ENCODE peak calls at places on chromosomes 12 and 14, in nine cellular contexts. N is IMR-90, E is DND-41, P is endodermal cell, I is neural progenitor cell, F is fibroblast of lung, U is GM12878, D is neuronal stem cell, Q is SK-N-SH. Z is an unnamed sample.

GRCh38 chr12:26250801-26251200 is 55.4 kb downstream of the SSPN start:
- DNase-seq in U (no peak), F (peak; percentile 65), D (no peak), N (no peak), Q (no peak), P (no peak), E (no peak), I (no peak), Z (no peak)

GRCh38 chr14:104975481-104976197 is 2.5 kb downstream of the AHNAK2 start:
- DNase-seq in I (peak; percentile 71), F (no peak), N (no peak), P (peak; percentile 81), U (no peak), Q (peak; percentile 62), D (no peak), E (peak; percentile 50), Z (no peak)

GRCh38 chr12:67306712-67307111 is 37.6 kb downstream of the CAND1 start:
- DNase-seq in I (no peak), Q (no peak), E (no peak), P (no peak), N (no peak), U (no peak), F (no peak), D (no peak), Z (no peak)

GRCh38 chr14:100302616-100303015 is 3.6 kb downstream of the SLC25A29 start:
- DNase-seq in U (no peak), Q (no peak), P (no peak), N (no peak), I (no peak), D (no peak), E (no peak), F (no peak), Z (no peak)

GRCh38 chr14:69183735-69184134 is 7.6 kb upstream of the EXD2 start:
- DNase-seq in P (peak; percentile 77), Q (no peak), D (no peak), E (no peak), F (peak; percentile 11), N (peak; percentile 28), I (no peak), U (no peak), Z (peak; percentile 32)

GRCh38 chr12:110794623-110795280 is 52.0 kb upstream of the CCDC63 start:
- DNase-seq in F (no peak), D (no peak), E (no peak), P (no peak), Q (peak; percentile 39), U (no peak), N (no peak), I (no peak), Z (no peak)

GRCh38 chr14:94381149-94382030 is 7.0 kb downstream of the SERPINA1 start:
- DNase-seq in Q (no peak), U (no peak), F (no peak), I (no peak), D (no peak), N (no peak), P (peak; percentile 37), E (no peak), Z (no peak)

GRCh38 chr12:109934026-109934425 is 34.0 kb downstream of the TCHP start:
- DNase-seq in Q (no peak), E (no peak), I (no peak), F (no peak), N (peak; percentile 52), U (no peak), D (no peak), P (no peak), Z (no peak)

GRCh38 chr14:69247691-69248440 is 12.1 kb upstream of the GALNT16 start:
- DNase-seq in Q (no peak), N (peak; percentile 94), F (peak; percentile 85), E (no peak), P (no peak), I (no peak), U (no peak), D (no peak), Z (no peak)

GRCh38 chr12:82225871-82226270 is 132.3 kb downstream of the CCDC59 start:
- DNase-seq in Q (no peak), N (no peak), I (no peak), F (peak; percentile 6), P (peak; percentile 60), D (no peak), U (no peak), E (no peak), Z (no peak)

GRCh38 chr12:132761032-132761910 is at the start of gene ANKLE2:
- DNase-seq in N (peak; percentile 59), E (peak; percentile 81), P (peak; percentile 77), F (peak; percentile 80), Q (peak; percentile 91), D (peak; percentile 51), U (no peak), I (peak; percentile 88), Z (no peak)

GRCh38 chr12:88111074-88111652 is 30.7 kb downstream of the CEP290 start:
- DNase-seq in E (no peak), Q (peak; percentile 25), P (no peak), N (peak; percentile 56), D (peak; percentile 1), I (peak; percentile 8), F (peak; percentile 45), U (peak; percentile 2), Z (peak; percentile 2)

GRCh38 chr14:50667491-50668007 is 557 bp downstream of the SAV1 start:
- DNase-seq in Q (peak; percentile 48), N (no peak), F (no peak), D (peak; percentile 18), E (peak; percentile 29), I (no peak), P (peak; percentile 84), U (no peak), Z (no peak)

GRCh38 chr12:80044694-80045046 is 54.7 kb upstream of the OTOGL start:
- DNase-seq in F (peak; percentile 94), N (peak; percentile 94), U (no peak), Q (no peak), D (no peak), E (no peak), I (no peak), P (no peak), Z (no peak)

GRCh38 chr12:79451365-79451764 is 239.4 kb downstream of the PAWR start:
- DNase-seq in Q (no peak), E (no peak), D (no peak), P (no peak), I (no peak), U (no peak), N (no peak), F (no peak), Z (no peak)

GRCh38 chr12:83378186-83378727 is 691.6 kb downstream of the TMTC2 start:
- DNase-seq in P (peak; percentile 53), F (no peak), U (no peak), I (no peak), Q (no peak), E (no peak), N (no peak), D (no peak), Z (no peak)

GRCh38 chr12:97801471-97802045 is 339.0 kb downstream of the RMST start:
- DNase-seq in P (no peak), D (peak; percentile 41), Q (no peak), I (no peak), E (no peak), U (no peak), F (no peak), N (no peak), Z (no peak)

GRCh38 chr12:118013283-118013682 is 3.2 kb upstream of the RFC5 start:
- DNase-seq in E (no peak), D (no peak), F (no peak), U (no peak), Q (no peak), P (no peak), I (no peak), N (no peak), Z (no peak)

GRCh38 chr12:11695321-11695720 is 45.8 kb downstream of the ETV6 start:
- DNase-seq in Q (no peak), U (no peak), P (no peak), F (peak; percentile 83), I (no peak), N (peak; percentile 58), E (no peak), D (no peak), Z (no peak)

GRCh38 chr12:117158911-117159310 is 31.4 kb downstream of the FBXO21 start:
- DNase-seq in I (no peak), D (no peak), Q (no peak), N (peak; percentile 17), U (no peak), E (no peak), P (no peak), F (peak; percentile 64), Z (no peak)

GRCh38 chr12:127516467-127516866 is 750.5 kb upstream of the TMEM132C start:
- DNase-seq in D (no peak), I (no peak), U (no peak), N (peak; percentile 10), P (no peak), F (peak; percentile 63), Q (no peak), E (no peak), Z (no peak)

GRCh38 chr14:66651536-66652220 is 143.7 kb downstream of the GPHN start:
- DNase-seq in N (no peak), D (no peak), Q (no peak), U (no peak), F (no peak), I (no peak), E (no peak), P (no peak), Z (no peak)
- H3K9ac ChIP-seq in N (no peak overlapping the region), D (no peak overlapping the region), Q (no peak overlapping the region), U (no peak overlapping the region), F (no peak overlapping the region), I (no peak overlapping the region), E (no peak overlapping the region), P (no peak overlapping the region), Z (no peak overlapping the region)

GRCh38 chr12:92080390-92081285 is 65.0 kb downstream of the BTG1 start:
- DNase-seq in U (no peak), Q (no peak), N (peak; percentile 90), E (peak; percentile 73), F (peak; percentile 94), I (no peak), D (no peak), P (no peak), Z (no peak)
- H3K9ac ChIP-seq in U (no peak overlapping the region), Q (peak overlapping the region; percentile 38), N (peak overlapping the region; percentile 26), E (peak overlapping the region; percentile 52), F (no peak overlapping the region), I (no peak overlapping the region), D (no peak overlapping the region), P (no peak overlapping the region), Z (no peak overlapping the region)

GRCh38 chr14:22556990-22557623 is 31.9 kb downstream of the DAD1 start:
- DNase-seq in Q (peak; percentile 94), P (peak; percentile 95), I (peak; percentile 91), U (no peak), N (peak; percentile 64), E (peak; percentile 86), D (peak; percentile 74), F (peak; percentile 62), Z (peak; percentile 48)
- H3K9ac ChIP-seq in Q (peak overlapping the region; percentile 38), P (no peak overlapping the region), I (no peak overlapping the region), U (peak overlapping the region; percentile 90), N (peak overlapping the region; percentile 76), E (peak overlapping the region; percentile 56), D (peak overlapping the region; percentile 33), F (peak overlapping the region; percentile 41), Z (no peak overlapping the region)

DNA sequence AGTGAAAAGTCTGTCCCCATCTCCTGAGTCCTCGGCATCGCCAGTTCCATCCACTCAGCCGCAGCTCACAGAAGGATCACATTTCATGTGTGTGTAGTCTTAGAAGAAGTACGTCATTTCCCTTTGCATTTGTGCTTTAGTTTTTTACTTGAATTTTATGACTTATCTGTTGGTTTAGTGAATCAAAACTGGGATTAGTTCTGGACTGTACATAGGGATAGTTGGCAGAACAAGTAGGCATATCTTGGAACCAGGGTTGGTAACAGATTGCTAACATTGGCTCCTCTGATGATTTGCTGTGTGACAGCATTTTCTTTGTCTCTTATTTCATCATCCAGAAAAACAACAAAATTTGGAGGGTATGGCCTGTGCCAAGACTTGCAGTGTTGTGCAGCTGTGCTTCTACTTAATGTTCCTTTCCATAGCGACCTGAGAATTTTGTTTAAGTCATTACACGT is 69.6 kb upstream of the AEBP2 start:
- DNase-seq in I (no peak), U (no peak), D (no peak), N (peak; percentile 84), P (no peak), Q (no peak), F (no peak), E (no peak), Z (no peak)
- H3K9ac ChIP-seq in I (no peak overlapping the region), U (no peak overlapping the region), D (no peak overlapping the region), N (peak overlapping the region; percentile 40), P (no peak overlapping the region), Q (no peak overlapping the region), F (no peak overlapping the region), E (no peak overlapping the region), Z (no peak overlapping the region)